ENCODE peak calls at places on chromosomes 7 and 10, in four cellular contexts. D is body of pancreas, O is Calu3, L is T-cell. U is an unnamed sample.
A peak's percentile ranks its signal among the peaks of the same experiment; 100 is the strongest.

GRCh38 chr7:158318511-158318913 is 269.1 kb downstream of the PTPRN2 start:
- DNase-seq in O (no peak), L (no peak), D (no peak), U (no peak)

GRCh38 chr7:6246257-6246917 is 26.0 kb downstream of the CYTH3 start:
- DNase-seq in O (no peak), L (no peak), D (no peak), U (no peak)

GRCh38 chr7:79949778-79950177 is 184.9 kb upstream of the GNAI1 start:
- DNase-seq in L (no peak), O (no peak), D (no peak), U (no peak)

GRCh38 chr7:17939111-17939669 is 1.1 kb downstream of the SNX13 start:
- DNase-seq in D (no peak), L (no peak), O (no peak), U (no peak)

GRCh38 chr10:2278391-2278790 is 541.1 kb upstream of the ADARB2 start:
- DNase-seq in O (no peak), D (no peak), L (no peak), U (no peak)

GRCh38 chr10:101485207-101485606 is 102.8 kb downstream of the POLL start:
- DNase-seq in O (no peak), L (no peak), D (no peak), U (no peak)

GRCh38 chr7:108010377-108010776 is 7.4 kb upstream of the LAMB1 start:
- DNase-seq in L (no peak), D (no peak), O (no peak), U (no peak)

GRCh38 chr7:129359641-129360040 is 74.6 kb upstream of the STRIP2 start:
- DNase-seq in L (no peak), D (no peak), O (no peak), U (no peak)

GRCh38 chr10:71246591-71247143 is 34.3 kb downstream of the UNC5B start:
- DNase-seq in O (peak; percentile 71), L (no peak), D (peak; percentile 36), U (no peak)